ENCODE peak calls at places on chromosomes 2 and 18, in seven cellular contexts. One of them, this sample, is unnamed.

GRCh38 chr2:25421746-25422431 is 80.2 kb upstream of the DNMT3A start:
- DNase-seq in HepG2: peak
- DNase-seq in endothelial cell of umbilical vein: no peak
- DNase-seq in SK-N-SH: no peak
- DNase-seq in HCT116: no peak
- DNase-seq in A549: no peak
- DNase-seq in WTC11: no peak
- DNase-seq in this sample: no peak

GRCh38 chr2:15560404-15560987 is 638 bp downstream of the NBAS start:
- DNase-seq in SK-N-SH: peak
- DNase-seq in WTC11: peak
- DNase-seq in HepG2: peak
- DNase-seq in endothelial cell of umbilical vein: peak
- DNase-seq in A549: peak
- DNase-seq in HCT116: no peak
- DNase-seq in this sample: peak

GRCh38 chr18:71899707-71900483 is 644.2 kb downstream of the CBLN2 start:
- DNase-seq in endothelial cell of umbilical vein: no peak
- DNase-seq in HCT116: no peak
- DNase-seq in SK-N-SH: peak
- DNase-seq in WTC11: no peak
- DNase-seq in A549: no peak
- DNase-seq in HepG2: no peak
- DNase-seq in this sample: no peak

GRCh38 chr2:138205281-138205680 is 241.0 kb downstream of the HNMT start:
- DNase-seq in HepG2: no peak
- DNase-seq in A549: no peak
- DNase-seq in endothelial cell of umbilical vein: no peak
- DNase-seq in HCT116: no peak
- DNase-seq in SK-N-SH: no peak
- DNase-seq in WTC11: no peak
- DNase-seq in this sample: no peak

GRCh38 chr2:221911890-221912289 is 339.8 kb upstream of the EPHA4 start:
- DNase-seq in A549: no peak
- DNase-seq in WTC11: no peak
- DNase-seq in SK-N-SH: no peak
- DNase-seq in HCT116: no peak
- DNase-seq in HepG2: no peak
- DNase-seq in endothelial cell of umbilical vein: peak
- DNase-seq in this sample: no peak

GRCh38 chr2:106010818-106011355 is 183.2 kb downstream of the UXS1 start:
- DNase-seq in HepG2: no peak
- DNase-seq in WTC11: no peak
- DNase-seq in A549: no peak
- DNase-seq in endothelial cell of umbilical vein: no peak
- DNase-seq in SK-N-SH: no peak
- DNase-seq in HCT116: no peak
- DNase-seq in this sample: no peak

GRCh38 chr2:196160101-196160500 is 11.3 kb downstream of the STK17B start:
- DNase-seq in A549: no peak
- DNase-seq in WTC11: no peak
- DNase-seq in endothelial cell of umbilical vein: peak
- DNase-seq in HepG2: no peak
- DNase-seq in HCT116: peak
- DNase-seq in SK-N-SH: no peak
- DNase-seq in this sample: peak

GRCh38 chr2:225290723-225291400 is 108.6 kb upstream of the NYAP2 start:
- DNase-seq in SK-N-SH: no peak
- DNase-seq in WTC11: no peak
- DNase-seq in HepG2: no peak
- DNase-seq in HCT116: no peak
- DNase-seq in endothelial cell of umbilical vein: no peak
- DNase-seq in A549: no peak
- DNase-seq in this sample: no peak

GRCh38 chr2:181188605-181189004 is 208.2 kb downstream of the UBE2E3 start:
- DNase-seq in HCT116: no peak
- DNase-seq in A549: no peak
- DNase-seq in SK-N-SH: no peak
- DNase-seq in HepG2: no peak
- DNase-seq in endothelial cell of umbilical vein: no peak
- DNase-seq in WTC11: no peak
- DNase-seq in this sample: no peak

GRCh38 chr2:39845460-39846146 is 66.5 kb upstream of the THUMPD2 start:
- DNase-seq in A549: no peak
- DNase-seq in HepG2: no peak
- DNase-seq in endothelial cell of umbilical vein: no peak
- DNase-seq in HCT116: peak
- DNase-seq in WTC11: no peak
- DNase-seq in SK-N-SH: no peak
- DNase-seq in this sample: no peak

GRCh38 chr2:97707428-97708380 is 5.7 kb upstream of the ZAP70 start:
- DNase-seq in HepG2: no peak
- DNase-seq in HCT116: no peak
- DNase-seq in A549: no peak
- DNase-seq in SK-N-SH: no peak
- DNase-seq in endothelial cell of umbilical vein: no peak
- DNase-seq in WTC11: no peak
- DNase-seq in this sample: peak

GRCh38 chr2:96527990-96528679 is 8.4 kb upstream of the ARID5A start:
- DNase-seq in SK-N-SH: no peak
- DNase-seq in HCT116: no peak
- DNase-seq in A549: no peak
- DNase-seq in HepG2: no peak
- DNase-seq in WTC11: no peak
- DNase-seq in endothelial cell of umbilical vein: peak
- DNase-seq in this sample: peak

GRCh38 chr18:63949068-63949737 is at the start of gene HMSD:
- DNase-seq in SK-N-SH: peak
- DNase-seq in HCT116: peak
- DNase-seq in HepG2: no peak
- DNase-seq in WTC11: peak
- DNase-seq in A549: peak
- DNase-seq in endothelial cell of umbilical vein: peak
- DNase-seq in this sample: no peak

GRCh38 chr2:174634130-174635014 is 36.8 kb upstream of the WIPF1 start:
- DNase-seq in SK-N-SH: no peak
- DNase-seq in endothelial cell of umbilical vein: peak
- DNase-seq in HepG2: no peak
- DNase-seq in A549: no peak
- DNase-seq in HCT116: no peak
- DNase-seq in WTC11: no peak
- DNase-seq in this sample: peak

GRCh38 chr2:233706720-233707119 is 6.0 kb upstream of the UGT1A5 start:
- DNase-seq in HCT116: no peak
- DNase-seq in SK-N-SH: no peak
- DNase-seq in endothelial cell of umbilical vein: no peak
- DNase-seq in A549: no peak
- DNase-seq in WTC11: no peak
- DNase-seq in HepG2: no peak
- DNase-seq in this sample: no peak

GRCh38 chr2:11762799-11763461 is 16.5 kb downstream of the LPIN1 start:
- DNase-seq in HCT116: no peak
- DNase-seq in endothelial cell of umbilical vein: no peak
- DNase-seq in WTC11: no peak
- DNase-seq in A549: no peak
- DNase-seq in SK-N-SH: no peak
- DNase-seq in HepG2: no peak
- DNase-seq in this sample: no peak

GRCh38 chr2:166539340-166540162 is 45.5 kb upstream of the SCN7A start:
- DNase-seq in A549: peak
- DNase-seq in HCT116: peak
- DNase-seq in endothelial cell of umbilical vein: peak
- DNase-seq in WTC11: no peak
- DNase-seq in SK-N-SH: peak
- DNase-seq in HepG2: peak
- DNase-seq in this sample: peak

GRCh38 chr2:47559079-47559684 is 156.2 kb downstream of the MSH2 start:
- DNase-seq in SK-N-SH: no peak
- DNase-seq in A549: no peak
- DNase-seq in HepG2: no peak
- DNase-seq in HCT116: no peak
- DNase-seq in endothelial cell of umbilical vein: no peak
- DNase-seq in WTC11: no peak
- DNase-seq in this sample: no peak

GRCh38 chr2:239465017-239466001 is 64.5 kb upstream of the HDAC4 start:
- DNase-seq in WTC11: no peak
- DNase-seq in SK-N-SH: no peak
- DNase-seq in endothelial cell of umbilical vein: no peak
- DNase-seq in A549: peak
- DNase-seq in HepG2: no peak
- DNase-seq in HCT116: no peak
- DNase-seq in this sample: peak

GRCh38 chr2:235713244-235713643 is 219.4 kb downstream of the AGAP1 start:
- DNase-seq in A549: no peak
- DNase-seq in SK-N-SH: no peak
- DNase-seq in HCT116: no peak
- DNase-seq in HepG2: no peak
- DNase-seq in endothelial cell of umbilical vein: no peak
- DNase-seq in WTC11: no peak
- DNase-seq in this sample: no peak

GRCh38 chr2:38652431-38653273 is 13.3 kb upstream of the GALM start:
- DNase-seq in HepG2: no peak
- DNase-seq in HCT116: no peak
- DNase-seq in endothelial cell of umbilical vein: no peak
- DNase-seq in A549: no peak
- DNase-seq in WTC11: no peak
- DNase-seq in SK-N-SH: no peak
- DNase-seq in this sample: peak

GRCh38 chr2:200455958-200456421 is 53.9 kb downstream of the KCTD18 start:
- DNase-seq in HCT116: no peak
- DNase-seq in SK-N-SH: no peak
- DNase-seq in WTC11: no peak
- DNase-seq in A549: no peak
- DNase-seq in endothelial cell of umbilical vein: peak
- DNase-seq in HepG2: no peak
- DNase-seq in this sample: no peak

GRCh38 chr2:160784034-160784433 is 290.4 kb upstream of the RBMS1 start:
- DNase-seq in endothelial cell of umbilical vein: no peak
- DNase-seq in HepG2: no peak
- DNase-seq in A549: no peak
- DNase-seq in SK-N-SH: no peak
- DNase-seq in HCT116: peak
- DNase-seq in WTC11: no peak
- DNase-seq in this sample: peak

GRCh38 chr18:31830686-31831085 is 70.0 kb upstream of the SLC25A52 start:
- DNase-seq in A549: no peak
- DNase-seq in WTC11: no peak
- DNase-seq in HCT116: no peak
- DNase-seq in SK-N-SH: no peak
- DNase-seq in HepG2: peak
- DNase-seq in endothelial cell of umbilical vein: no peak
- DNase-seq in this sample: no peak

GRCh38 chr2:85560812-85561279 is 447 bp downstream of the GGCX start:
- DNase-seq in HCT116: no peak
- DNase-seq in A549: no peak
- DNase-seq in SK-N-SH: no peak
- DNase-seq in HepG2: no peak
- DNase-seq in endothelial cell of umbilical vein: no peak
- DNase-seq in WTC11: no peak
- DNase-seq in this sample: no peak
- TF ChIP-seq MAX in HCT116: no peak
- TF ChIP-seq MAX in A549: no peak
- TF ChIP-seq MAX in SK-N-SH: no peak
- TF ChIP-seq MAX in HepG2: no peak
- TF ChIP-seq MAX in endothelial cell of umbilical vein: no peak
- TF ChIP-seq MAX in WTC11: no peak
- TF ChIP-seq MAX in this sample: no peak

GRCh38 chr2:3196716-3197115 is 180.9 kb downstream of the EIPR1 start:
- DNase-seq in WTC11: no peak
- DNase-seq in HepG2: no peak
- DNase-seq in endothelial cell of umbilical vein: no peak
- DNase-seq in HCT116: no peak
- DNase-seq in SK-N-SH: peak
- DNase-seq in A549: no peak
- DNase-seq in this sample: no peak
- TF ChIP-seq MAX in WTC11: no peak
- TF ChIP-seq MAX in HepG2: no peak
- TF ChIP-seq MAX in endothelial cell of umbilical vein: no peak
- TF ChIP-seq MAX in HCT116: no peak
- TF ChIP-seq MAX in SK-N-SH: no peak
- TF ChIP-seq MAX in A549: no peak
- TF ChIP-seq MAX in this sample: no peak

DNA sequence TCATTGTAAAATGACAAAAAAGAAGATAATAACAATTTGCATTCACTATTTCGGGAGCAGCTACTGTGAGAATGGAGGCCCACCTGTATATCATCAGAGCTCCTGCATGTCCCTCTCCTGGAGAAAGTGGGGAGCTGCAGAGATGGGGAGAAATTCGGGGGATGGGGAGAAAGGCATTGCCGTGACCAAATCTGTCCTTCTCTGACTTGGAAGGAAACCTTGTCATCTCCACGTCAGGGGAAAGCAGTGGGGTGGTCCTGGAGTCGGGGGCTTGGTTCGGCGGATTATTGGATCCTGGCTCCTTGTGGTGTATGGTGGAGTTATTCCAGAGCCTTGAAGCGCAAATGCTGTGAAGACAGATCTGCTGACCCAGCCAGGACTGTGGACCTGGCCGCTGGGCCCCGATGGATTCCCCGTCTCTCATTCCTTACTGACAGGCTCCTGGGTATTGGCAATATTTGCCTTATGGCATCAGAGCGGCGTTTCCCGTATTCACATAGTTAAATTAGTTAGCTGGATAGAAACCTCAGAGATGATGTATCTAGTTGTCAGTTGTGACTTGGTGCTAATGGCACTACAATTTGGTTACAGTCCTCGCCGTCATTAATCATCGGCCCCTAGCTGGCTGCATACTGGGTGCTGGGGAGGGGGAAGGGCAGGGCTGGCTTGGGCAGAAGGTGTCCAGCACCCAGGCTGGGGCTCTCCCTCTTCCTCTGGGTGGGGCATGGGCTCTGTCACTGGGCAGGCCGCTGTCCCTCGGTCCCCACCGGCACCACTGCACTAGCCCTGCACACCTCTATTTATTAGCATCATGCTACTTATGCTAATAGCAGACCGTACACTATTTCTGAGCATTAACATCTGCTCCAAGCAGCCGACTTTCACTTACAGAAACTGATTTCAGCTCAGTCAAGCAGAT is 31.7 kb downstream of the CELF4 start:
- DNase-seq in endothelial cell of umbilical vein: no peak
- DNase-seq in A549: peak
- DNase-seq in HCT116: no peak
- DNase-seq in HepG2: no peak
- DNase-seq in SK-N-SH: no peak
- DNase-seq in WTC11: peak
- DNase-seq in this sample: no peak
- TF ChIP-seq MAX in endothelial cell of umbilical vein: no peak
- TF ChIP-seq MAX in A549: no peak
- TF ChIP-seq MAX in HCT116: no peak
- TF ChIP-seq MAX in HepG2: no peak
- TF ChIP-seq MAX in SK-N-SH: no peak
- TF ChIP-seq MAX in WTC11: no peak
- TF ChIP-seq MAX in this sample: no peak

DNA sequence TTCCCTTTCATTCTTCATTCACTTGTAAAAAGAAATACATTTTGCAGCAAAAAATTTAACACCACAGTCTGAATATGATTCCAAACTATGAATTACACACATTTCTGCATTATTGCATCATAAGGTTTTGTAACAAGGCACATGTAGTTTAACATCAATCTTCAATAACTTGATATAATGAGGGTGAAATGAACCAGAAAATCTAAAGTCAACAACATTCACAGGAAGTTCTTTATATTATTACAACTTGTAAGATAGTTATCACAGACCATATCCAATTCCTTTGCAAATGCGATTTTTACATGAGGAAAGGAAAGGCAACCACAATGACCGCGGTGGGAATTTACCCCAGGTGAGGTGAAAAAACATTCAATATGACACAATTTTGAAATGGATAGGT is 213.3 kb downstream of the NAPG start:
- DNase-seq in A549: no peak
- DNase-seq in endothelial cell of umbilical vein: no peak
- DNase-seq in SK-N-SH: no peak
- DNase-seq in HepG2: no peak
- DNase-seq in WTC11: no peak
- DNase-seq in HCT116: no peak
- DNase-seq in this sample: no peak
- TF ChIP-seq MAX in A549: no peak
- TF ChIP-seq MAX in endothelial cell of umbilical vein: no peak
- TF ChIP-seq MAX in SK-N-SH: no peak
- TF ChIP-seq MAX in HepG2: no peak
- TF ChIP-seq MAX in WTC11: no peak
- TF ChIP-seq MAX in HCT116: no peak
- TF ChIP-seq MAX in this sample: no peak

This sample was measured in NB4.